ENCODE peak calls at places on chromosomes 13 and 19, in four cellular contexts. One of them, this sample, is unnamed.

GRCh38 chr13:92963029-92963428 is 263.6 kb upstream of the GPC6 start:
- DNase-seq in A549: no peak
- DNase-seq in Peyer's patch: no peak
- DNase-seq in H1: no peak
- DNase-seq in this sample: no peak

GRCh38 chr13:75326173-75327131 is 155.5 kb downstream of the TBC1D4 start:
- DNase-seq in A549: no peak
- DNase-seq in Peyer's patch: no peak
- DNase-seq in H1: no peak
- DNase-seq in this sample: peak; percentile 20

GRCh38 chr13:72284791-72285190 is 417.8 kb upstream of the DACH1 start:
- DNase-seq in A549: no peak
- DNase-seq in Peyer's patch: no peak
- DNase-seq in H1: no peak
- DNase-seq in this sample: no peak

GRCh38 chr13:31538067-31539042 is 201.0 kb upstream of the RXFP2 start:
- DNase-seq in A549: no peak
- DNase-seq in Peyer's patch: no peak
- DNase-seq in H1: no peak
- DNase-seq in this sample: no peak

GRCh38 chr13:22210134-22210930 is 539.5 kb downstream of the FGF9 start:
- DNase-seq in A549: no peak
- DNase-seq in Peyer's patch: no peak
- DNase-seq in H1: no peak
- DNase-seq in this sample: no peak

GRCh38 chr19:38663957-38664502 is 16.6 kb downstream of the ACTN4 start:
- DNase-seq in A549: no peak
- DNase-seq in Peyer's patch: no peak
- DNase-seq in H1: no peak
- DNase-seq in this sample: no peak

GRCh38 chr19:15445227-15445605 is 4.5 kb downstream of the WIZ start:
- DNase-seq in A549: no peak
- DNase-seq in Peyer's patch: no peak
- DNase-seq in H1: no peak
- DNase-seq in this sample: no peak

GRCh38 chr19:53808710-53809125 is 15.4 kb downstream of the NLRP12 start:
- DNase-seq in A549: peak; percentile 52
- DNase-seq in Peyer's patch: no peak
- DNase-seq in H1: no peak
- DNase-seq in this sample: no peak

GRCh38 chr19:17109962-17110598 is 34.5 kb downstream of the MYO9B start:
- DNase-seq in A549: no peak
- DNase-seq in Peyer's patch: peak; percentile 90
- DNase-seq in H1: no peak
- DNase-seq in this sample: peak; percentile 74

GRCh38 chr13:99087954-99088491 is 110.2 kb upstream of the DOCK9 start:
- DNase-seq in A549: peak; percentile 13
- DNase-seq in Peyer's patch: no peak
- DNase-seq in H1: no peak
- DNase-seq in this sample: peak; percentile 31

GRCh38 chr13:67986234-67986633 is 756.1 kb upstream of the PCDH9 start:
- DNase-seq in A549: no peak
- DNase-seq in Peyer's patch: no peak
- DNase-seq in H1: no peak
- DNase-seq in this sample: no peak

GRCh38 chr19:36258028-36258875 is 43.3 kb downstream of the ZNF146 start:
- DNase-seq in A549: no peak
- DNase-seq in Peyer's patch: no peak
- DNase-seq in H1: no peak
- DNase-seq in this sample: no peak

GRCh38 chr13:52845766-52846566 is 2.5 kb downstream of the PCDH8 start:
- DNase-seq in A549: no peak
- DNase-seq in Peyer's patch: peak; percentile 54
- DNase-seq in H1: peak; percentile 89
- DNase-seq in this sample: no peak

GRCh38 chr19:18379803-18380747 is 5.9 kb upstream of the GDF15 start:
- DNase-seq in A549: peak; percentile 84
- DNase-seq in Peyer's patch: peak; percentile 90
- DNase-seq in H1: no peak
- DNase-seq in this sample: no peak

GRCh38 chr19:41537789-41538188 is 38.2 kb upstream of the CEACAM21 start:
- DNase-seq in A549: no peak
- DNase-seq in Peyer's patch: peak; percentile 70
- DNase-seq in H1: no peak
- DNase-seq in this sample: no peak

GRCh38 chr19:18768046-18768771 is 22.9 kb downstream of the COMP start:
- DNase-seq in A549: no peak
- DNase-seq in Peyer's patch: no peak
- DNase-seq in H1: no peak
- DNase-seq in this sample: no peak

GRCh38 chr19:8367327-8368001 is 3.5 kb downstream of the ANGPTL4 start:
- DNase-seq in A549: no peak
- DNase-seq in Peyer's patch: peak; percentile 84
- DNase-seq in H1: peak; percentile 61
- DNase-seq in this sample: no peak

GRCh38 chr19:13896227-13896626 is 9.7 kb downstream of the BRME1 start:
- DNase-seq in A549: no peak
- DNase-seq in Peyer's patch: no peak
- DNase-seq in H1: no peak
- DNase-seq in this sample: no peak

GRCh38 chr13:67048793-67049150 is 181.4 kb downstream of the PCDH9 start:
- DNase-seq in A549: no peak
- DNase-seq in Peyer's patch: no peak
- DNase-seq in H1: no peak
- DNase-seq in this sample: no peak

GRCh38 chr19:38245826-38246498 is 10.2 kb downstream of the PPP1R14A start:
- DNase-seq in A549: no peak
- DNase-seq in Peyer's patch: no peak
- DNase-seq in H1: no peak
- DNase-seq in this sample: no peak

GRCh38 chr19:45423033-45423588 is 606 bp downstream of the ERCC1 start:
- DNase-seq in A549: peak; percentile 7
- DNase-seq in Peyer's patch: no peak
- DNase-seq in H1: no peak
- DNase-seq in this sample: no peak

GRCh38 chr19:9032136-9032626 is 22.0 kb upstream of the MUC16 start:
- DNase-seq in A549: no peak
- DNase-seq in Peyer's patch: no peak
- DNase-seq in H1: no peak
- DNase-seq in this sample: no peak

GRCh38 chr19:39335168-39335567 is 675 bp downstream of the GMFG start:
- DNase-seq in A549: no peak
- DNase-seq in Peyer's patch: no peak
- DNase-seq in H1: no peak
- DNase-seq in this sample: no peak

GRCh38 chr13:49690133-49690989 is 925 bp downstream of the EBPL start:
- DNase-seq in A549: peak; percentile 36
- DNase-seq in Peyer's patch: no peak
- DNase-seq in H1: no peak
- DNase-seq in this sample: peak; percentile 21

GRCh38 chr13:37869756-37870488 is at the start of gene TRPC4:
- DNase-seq in A549: peak; percentile 1
- DNase-seq in Peyer's patch: peak; percentile 47
- DNase-seq in H1: peak; percentile 78
- DNase-seq in this sample: no peak

GRCh38 chr19:58196911-58197616 is 14.2 kb downstream of the ZNF274 start:
- DNase-seq in A549: no peak
- DNase-seq in Peyer's patch: no peak
- DNase-seq in H1: no peak
- DNase-seq in this sample: no peak

GRCh38 chr19:4909172-4909896 is at the start of gene UHRF1:
- DNase-seq in A549: no peak
- DNase-seq in Peyer's patch: no peak
- DNase-seq in H1: peak; percentile 54
- DNase-seq in this sample: peak; percentile 70

GRCh38 chr19:50792852-50793250 is 2.6 kb downstream of the ACP4 start:
- DNase-seq in A549: no peak
- DNase-seq in Peyer's patch: no peak
- DNase-seq in H1: no peak
- DNase-seq in this sample: no peak

GRCh38 chr19:50794778-50795664 is 4.8 kb downstream of the ACP4 start:
- DNase-seq in A549: no peak
- DNase-seq in Peyer's patch: no peak
- DNase-seq in H1: peak; percentile 79
- DNase-seq in this sample: no peak

GRCh38 chr19:50794074-50794777 is 4.0 kb downstream of the ACP4 start:
- DNase-seq in A549: peak; percentile 76
- DNase-seq in Peyer's patch: peak; percentile 59
- DNase-seq in H1: peak; percentile 63
- DNase-seq in this sample: peak; percentile 69

GRCh38 chr19:50792246-50792851 is 2.1 kb downstream of the ACP4 start:
- DNase-seq in A549: no peak
- DNase-seq in Peyer's patch: no peak
- DNase-seq in H1: no peak
- DNase-seq in this sample: no peak

GRCh38 chr19:50793558-50794065 is 3.4 kb downstream of the ACP4 start:
- DNase-seq in A549: no peak
- DNase-seq in Peyer's patch: no peak
- DNase-seq in H1: peak; percentile 53
- DNase-seq in this sample: no peak
- TF ChIP-seq POLR2A in A549: no peak
- TF ChIP-seq POLR2A in Peyer's patch: no peak
- TF ChIP-seq POLR2A in H1: peak; percentile 26
- TF ChIP-seq POLR2A in this sample: no peak

GRCh38 chr19:3401004-3401768 is 34.8 kb downstream of the NFIC start:
- DNase-seq in A549: no peak
- DNase-seq in Peyer's patch: no peak
- DNase-seq in H1: no peak
- DNase-seq in this sample: no peak
- TF ChIP-seq POLR2A in A549: no peak
- TF ChIP-seq POLR2A in Peyer's patch: no peak
- TF ChIP-seq POLR2A in H1: no peak
- TF ChIP-seq POLR2A in this sample: no peak

GRCh38 chr19:56596676-56597075 is 1.6 kb downstream of the ZNF71 start:
- DNase-seq in A549: no peak
- DNase-seq in Peyer's patch: no peak
- DNase-seq in H1: no peak
- DNase-seq in this sample: no peak
- TF ChIP-seq POLR2A in A549: no peak
- TF ChIP-seq POLR2A in Peyer's patch: no peak
- TF ChIP-seq POLR2A in H1: no peak
- TF ChIP-seq POLR2A in this sample: no peak

GRCh38 chr19:10109528-10109927 is 2.0 kb upstream of the P2RY11 start:
- DNase-seq in A549: no peak
- DNase-seq in Peyer's patch: no peak
- DNase-seq in H1: no peak
- DNase-seq in this sample: no peak

GRCh38 chr19:10111405-10111811 is at the start of gene P2RY11:
- DNase-seq in A549: no peak
- DNase-seq in Peyer's patch: peak; percentile 87
- DNase-seq in H1: no peak
- DNase-seq in this sample: no peak

GRCh38 chr19:10112037-10112751 is 701 bp downstream of the P2RY11 start:
- DNase-seq in A549: no peak
- DNase-seq in Peyer's patch: no peak
- DNase-seq in H1: no peak
- DNase-seq in this sample: no peak

GRCh38 chr19:10110972-10111317 is 548 bp upstream of the P2RY11 start:
- DNase-seq in A549: no peak
- DNase-seq in Peyer's patch: no peak
- DNase-seq in H1: no peak
- DNase-seq in this sample: no peak

DNA sequence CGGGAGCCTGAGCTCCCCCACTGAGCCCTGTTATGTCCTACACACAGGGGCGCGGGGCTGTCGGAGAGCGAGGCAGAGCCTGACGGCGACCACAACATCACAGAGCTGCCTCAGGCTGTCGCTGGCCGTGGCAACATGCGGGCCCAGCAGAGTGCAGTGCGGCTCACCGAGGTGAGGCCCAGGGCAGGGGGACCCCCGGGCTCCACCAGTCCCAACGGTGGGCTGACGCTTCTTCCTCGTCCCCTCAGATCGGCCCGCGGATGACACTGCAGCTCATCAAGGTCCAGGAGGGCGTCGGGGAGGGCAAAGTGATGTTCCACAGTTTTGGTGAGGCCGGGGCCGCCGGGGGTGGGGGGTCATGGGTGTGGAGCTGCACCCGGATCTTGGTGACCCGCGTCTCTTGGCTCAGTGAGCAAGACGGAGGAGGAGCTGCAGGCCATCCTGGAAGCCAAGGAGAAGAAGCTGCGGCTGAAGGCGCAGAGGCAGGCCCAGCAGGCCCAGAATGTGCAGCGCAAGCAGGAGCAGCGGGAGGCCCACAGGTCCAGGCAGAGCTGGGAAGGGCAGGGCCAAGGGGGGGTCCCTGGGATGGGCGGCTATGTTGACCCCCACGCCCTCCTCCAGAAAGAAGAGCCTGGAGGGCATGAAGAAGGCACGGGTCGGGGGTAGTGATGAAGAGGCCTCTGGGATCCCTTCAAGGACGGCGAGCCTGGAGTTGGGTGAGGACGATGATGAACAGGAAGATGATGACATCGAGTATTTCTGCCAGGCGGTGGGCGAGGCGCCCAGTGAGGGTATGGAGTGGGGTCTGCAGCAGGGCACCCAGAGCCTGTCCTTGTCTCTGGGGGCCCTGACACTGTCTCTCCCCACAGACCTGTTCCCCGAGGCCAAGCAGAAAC is 1.2 kb upstream of the P2RY11 start:
- DNase-seq in A549: no peak
- DNase-seq in Peyer's patch: no peak
- DNase-seq in H1: no peak
- DNase-seq in this sample: no peak
- TF ChIP-seq POLR2A in A549: no peak
- TF ChIP-seq POLR2A in Peyer's patch: no peak
- TF ChIP-seq POLR2A in H1: no peak
- TF ChIP-seq POLR2A in this sample: no peak

GRCh38 chr13:51802601-51803000 is 1.4 kb downstream of the DHRS12 start:
- DNase-seq in A549: no peak
- DNase-seq in Peyer's patch: no peak
- DNase-seq in H1: no peak
- DNase-seq in this sample: no peak

GRCh38 chr13:51805313-51805712 is 1.4 kb upstream of the DHRS12 start:
- DNase-seq in A549: no peak
- DNase-seq in Peyer's patch: no peak
- DNase-seq in H1: no peak
- DNase-seq in this sample: no peak

GRCh38 chr13:51803018-51803417 is 945 bp downstream of the DHRS12 start:
- DNase-seq in A549: no peak
- DNase-seq in Peyer's patch: no peak
- DNase-seq in H1: no peak
- DNase-seq in this sample: no peak

GRCh38 chr13:51804295-51805172 is 571 bp upstream of the DHRS12 start:
- DNase-seq in A549: no peak
- DNase-seq in Peyer's patch: peak; percentile 67
- DNase-seq in H1: no peak
- DNase-seq in this sample: no peak

GRCh38 chr13:51803422-51804294 is at the start of gene DHRS12:
- DNase-seq in A549: peak; percentile 77
- DNase-seq in Peyer's patch: peak; percentile 96
- DNase-seq in H1: peak; percentile 84
- DNase-seq in this sample: peak; percentile 86
- TF ChIP-seq POLR2A in A549: peak; percentile 60
- TF ChIP-seq POLR2A in Peyer's patch: peak; percentile 84
- TF ChIP-seq POLR2A in H1: no peak
- TF ChIP-seq POLR2A in this sample: peak; percentile 59